ENCODE peak calls at places on chromosomes 6 and 20, in six cellular contexts. S is fibroblast of lung, V is upper lobe of right lung, M is HepG2, Y is psoas muscle, J is adrenal gland. U is an unnamed sample.

GRCh38 chr20:45408646-45409213 is 641 bp downstream of the DBNDD2 start:
- DNase-seq in S (no peak), V (no peak), M (no peak), Y (no peak), J (no peak), U (no peak)

GRCh38 chr6:159084493-159085091 is 39.8 kb upstream of the TAGAP start:
- DNase-seq in S (peak; percentile 80), V (no peak), M (no peak), Y (no peak), J (no peak), U (no peak)

GRCh38 chr20:23877524-23877923 is 2.0 kb downstream of the CST5 start:
- DNase-seq in S (no peak), V (no peak), M (no peak), Y (no peak), J (no peak), U (no peak)

GRCh38 chr20:62770111-62770910 is 26.0 kb upstream of the MRGBP start:
- DNase-seq in S (no peak), V (no peak), M (no peak), Y (peak; percentile 38), J (no peak), U (peak; percentile 15)

GRCh38 chr6:111487656-111488055 is 4.6 kb upstream of the REV3L start:
- DNase-seq in S (peak; percentile 74), V (no peak), M (no peak), Y (no peak), J (no peak), U (no peak)

GRCh38 chr20:34983995-34984735 is 28.5 kb downstream of the MYH7B start:
- DNase-seq in S (no peak), V (no peak), M (no peak), Y (peak; percentile 52), J (no peak), U (no peak)

GRCh38 chr6:53437557-53438202 is 88.9 kb upstream of the ELOVL5 start:
- DNase-seq in S (peak; percentile 89), V (no peak), M (peak; percentile 71), Y (no peak), J (peak; percentile 77), U (peak; percentile 9)

GRCh38 chr20:46739441-46740213 is 30.2 kb downstream of the SLC2A10 start:
- DNase-seq in S (peak; percentile 6), V (no peak), M (no peak), Y (no peak), J (no peak), U (no peak)

GRCh38 chr6:144559865-144560603 is 274.9 kb downstream of the UTRN start:
- DNase-seq in S (peak; percentile 72), V (no peak), M (peak; percentile 35), Y (no peak), J (no peak), U (peak; percentile 4)

GRCh38 chr6:30826961-30827342 is 57.4 kb upstream of the DDR1 start:
- DNase-seq in S (peak; percentile 43), V (no peak), M (peak; percentile 65), Y (peak; percentile 85), J (no peak), U (no peak)

GRCh38 chr20:36745234-36745926 is 510 bp downstream of the NDRG3 start:
- DNase-seq in S (peak; percentile 3), V (no peak), M (peak; percentile 34), Y (peak; percentile 65), J (no peak), U (no peak)

GRCh38 chr20:45629496-45630100 is at the start of gene WFDC10A:
- DNase-seq in S (peak; percentile 47), V (no peak), M (peak; percentile 38), Y (no peak), J (peak; percentile 62), U (no peak)

GRCh38 chr20:44187763-44188709 is 1.0 kb upstream of the JPH2 start:
- DNase-seq in S (peak; percentile 53), V (no peak), M (no peak), Y (peak; percentile 68), J (no peak), U (no peak)

GRCh38 chr20:5510446-5510845 is 193.7 kb upstream of the PROKR2 start:
- DNase-seq in S (no peak), V (no peak), M (no peak), Y (no peak), J (no peak), U (no peak)

GRCh38 chr6:87558446-87558845 is 31.3 kb downstream of the RARS2 start:
- DNase-seq in S (peak; percentile 9), V (no peak), M (no peak), Y (no peak), J (no peak), U (no peak)

GRCh38 chr20:46789339-46789984 is 80.0 kb downstream of the SLC2A10 start:
- DNase-seq in S (no peak), V (no peak), M (no peak), Y (no peak), J (no peak), U (no peak)

GRCh38 chr6:46954819-46955520 is 33.2 kb upstream of the ADGRF5 start:
- DNase-seq in S (no peak), V (no peak), M (no peak), Y (no peak), J (peak; percentile 69), U (no peak)

GRCh38 chr6:1831030-1831429 is 221.3 kb downstream of the FOXC1 start:
- DNase-seq in S (no peak), V (no peak), M (no peak), Y (no peak), J (no peak), U (no peak)

GRCh38 chr20:18722381-18722780 is 91.2 kb upstream of the SCP2D1 start:
- DNase-seq in S (peak; percentile 39), V (no peak), M (no peak), Y (no peak), J (no peak), U (no peak)

GRCh38 chr20:54321688-54322087 is 113.8 kb downstream of the PFDN4 start:
- DNase-seq in S (no peak), V (no peak), M (no peak), Y (no peak), J (no peak), U (no peak)

GRCh38 chr6:43968110-43968965 is 158.9 kb downstream of the MRPL14 start:
- DNase-seq in S (no peak), V (no peak), M (no peak), Y (no peak), J (peak; percentile 41), U (no peak)

GRCh38 chr20:20259534-20259933 is 108.4 kb upstream of the INSM1 start:
- DNase-seq in S (peak; percentile 0), V (no peak), M (no peak), Y (no peak), J (no peak), U (no peak)

GRCh38 chr6:134454794-134455193 is 136.9 kb upstream of the SGK1 start:
- DNase-seq in S (peak; percentile 71), V (no peak), M (no peak), Y (no peak), J (no peak), U (no peak)

GRCh38 chr20:8454137-8454712 is 322.2 kb downstream of the PLCB1 start:
- DNase-seq in S (peak; percentile 93), V (no peak), M (peak; percentile 65), Y (no peak), J (peak; percentile 64), U (no peak)

GRCh38 chr6:119881416-119881815 is 531.9 kb upstream of the MAN1A1 start:
- DNase-seq in S (peak; percentile 35), V (no peak), M (no peak), Y (no peak), J (no peak), U (no peak)

GRCh38 chr20:38534756-38535155 is 46.2 kb upstream of the ADIG start:
- DNase-seq in S (no peak), V (no peak), M (no peak), Y (no peak), J (no peak), U (no peak)

GRCh38 chr6:148436466-148436865 is 93.8 kb downstream of the SASH1 start:
- DNase-seq in S (no peak), V (no peak), M (no peak), Y (no peak), J (no peak), U (no peak)

GRCh38 chr6:39402239-39402751 is 79.8 kb upstream of the KCNK16 start:
- DNase-seq in S (no peak), V (no peak), M (no peak), Y (no peak), J (no peak), U (no peak)
- H3K27ac ChIP-seq in S (no peak overlapping the region), V (no peak overlapping the region), M (no peak overlapping the region), Y (no peak overlapping the region), J (no peak overlapping the region), U (no peak overlapping the region)

GRCh38 chr6:88631830-88632229 is 331.6 kb downstream of the RNGTT start:
- DNase-seq in S (no peak), V (no peak), M (no peak), Y (no peak), J (no peak), U (no peak)

GRCh38 chr6:88626460-88626859 is 337.0 kb downstream of the RNGTT start:
- DNase-seq in S (peak; percentile 22), V (no peak), M (no peak), Y (no peak), J (no peak), U (no peak)

GRCh38 chr6:88633782-88634181 is 329.6 kb downstream of the RNGTT start:
- DNase-seq in S (no peak), V (no peak), M (no peak), Y (no peak), J (no peak), U (no peak)

GRCh38 chr6:88629838-88630462 is 333.5 kb downstream of the RNGTT start:
- DNase-seq in S (peak; percentile 6), V (no peak), M (no peak), Y (no peak), J (no peak), U (no peak)
- TF ChIP-seq CTCF in S (no peak), V (no peak), M (no peak), Y (no peak), J (no peak), U (no peak)

DNA sequence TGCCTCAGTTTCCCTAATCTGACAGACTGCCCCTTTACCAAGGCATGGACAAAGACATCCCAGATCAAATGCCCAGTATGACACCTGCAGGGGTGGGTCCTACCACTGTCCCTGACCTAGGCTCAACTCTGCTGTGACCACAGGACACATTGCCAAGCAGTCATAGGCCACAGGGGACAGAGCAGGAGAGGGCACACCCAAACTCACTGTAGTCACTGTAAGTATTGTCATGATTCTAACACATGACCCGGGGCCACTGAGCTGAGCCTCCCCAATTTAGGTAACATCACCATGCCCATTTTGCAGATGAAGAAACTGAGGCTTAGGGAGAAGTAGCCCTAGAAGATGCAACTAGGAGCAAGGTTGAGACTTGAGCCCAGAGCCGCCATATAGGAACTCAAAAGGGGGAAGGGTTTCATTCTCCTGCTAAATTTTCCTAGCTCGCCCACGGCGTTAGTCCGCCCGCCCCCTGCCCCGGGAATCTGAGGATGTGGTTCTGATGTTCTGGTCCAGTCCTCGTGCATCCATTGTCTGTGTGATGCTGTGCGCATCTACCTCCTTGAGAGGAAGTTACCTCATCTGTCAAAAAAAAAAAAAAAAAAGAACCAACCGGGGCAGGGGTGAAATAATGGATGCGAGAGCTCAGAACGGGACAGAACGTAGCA is 44.8 kb downstream of the PMEPA1 start:
- DNase-seq in S (no peak), V (peak; percentile 38), M (no peak), Y (peak; percentile 34), J (no peak), U (no peak)
- H3K4me1 ChIP-seq in S (no peaks in the 10 kb centered on the region), V (no peaks in the 10 kb centered on the region), M (no peaks in the 10 kb centered on the region), Y (peaks cover 9% of the 10 kb centered on the region), J (no peaks in the 10 kb centered on the region), U (peaks cover 15% of the 10 kb centered on the region)

DNA sequence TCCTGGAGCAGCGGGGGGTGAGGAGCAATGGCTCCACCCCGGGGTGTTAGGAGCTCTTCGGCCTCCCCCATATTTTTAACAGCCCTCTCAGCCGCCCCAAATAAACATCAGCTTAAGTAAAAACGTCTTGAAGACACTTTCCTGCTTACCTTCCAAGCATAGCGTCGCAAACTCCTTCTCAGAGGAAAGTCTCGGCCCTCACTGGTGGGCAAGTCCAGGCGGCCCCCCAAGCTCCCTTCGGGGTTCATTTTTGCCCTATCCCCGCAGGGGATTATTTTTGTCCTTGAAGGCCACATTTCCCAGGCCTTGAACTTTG is 892 bp downstream of the RBM38 start:
- DNase-seq in S (no peak), V (no peak), M (no peak), Y (no peak), J (no peak), U (no peak)
- H3K27ac ChIP-seq in S (no peak overlapping the region), V (peak overlapping the region; percentile 45), M (no peak overlapping the region), Y (peak overlapping the region; percentile 92), J (no peak overlapping the region), U (peak overlapping the region; percentile 97)

U was measured in CD8-positive, alpha-beta T cell.